ENCODE peak calls at places on chromosomes 5 and 9, in nine cellular contexts. D is IMR-90, U is mammary epithelial cell, K is mucosa of descending colon, C is adrenal gland, Y is neural progenitor cell, J is spleen, N is heart right ventricle, S is colonic mucosa. T is an unnamed sample. For H3K36me3 and H3K4me1, the result is how much of the 10 kb centered on the place peaks cover.

GRCh38 chr5:142777108-142777507 is 6.9 kb downstream of the ARHGAP26 start:
- DNase-seq in C (no peak), Y (no peak), J (no peak), U (no peak), K (no peak), D (no peak), N (no peak), S (no peak), T (no peak)

GRCh38 chr9:26169684-26170083 is 491.4 kb upstream of the TUSC1 start:
- DNase-seq in K (no peak), D (peak), J (no peak), Y (no peak), U (peak), C (no peak), S (no peak), N (no peak), T (no peak)

GRCh38 chr5:40754381-40755092 is 1.2 kb downstream of the TTC33 start:
- DNase-seq in K (no peak), S (no peak), D (peak), C (no peak), J (no peak), N (no peak), Y (peak), U (no peak), T (no peak)

GRCh38 chr5:179255527-179256228 is 89.6 kb downstream of the ADAMTS2 start:
- DNase-seq in J (peak), C (peak), Y (no peak), D (no peak), K (no peak), U (no peak), N (no peak), S (no peak), T (no peak)

GRCh38 chr9:117783828-117784227 is 79.6 kb downstream of the TLR4 start:
- DNase-seq in Y (no peak), D (no peak), S (peak), U (no peak), J (peak), K (no peak), N (no peak), C (peak), T (no peak)

GRCh38 chr5:133607451-133607850 is 4.9 kb downstream of the FSTL4 start:
- DNase-seq in N (no peak), K (no peak), S (no peak), J (no peak), U (no peak), D (no peak), C (no peak), Y (no peak), T (no peak)

GRCh38 chr5:135488727-135489465 is 36.7 kb upstream of the TIFAB start:
- DNase-seq in K (no peak), J (no peak), C (peak), D (peak), U (peak), S (no peak), N (peak), Y (peak), T (no peak)

GRCh38 chr5:172683696-172684464 is 42.8 kb downstream of the NEURL1B start:
- DNase-seq in C (no peak), N (no peak), D (no peak), U (no peak), Y (peak), J (peak), K (peak), S (no peak), T (no peak)

GRCh38 chr5:1657161-1657741 is 133.5 kb upstream of the LPCAT1 start:
- DNase-seq in J (no peak), Y (no peak), D (no peak), N (no peak), S (no peak), C (no peak), K (no peak), U (no peak), T (peak)

GRCh38 chr9:136342191-136343120 is 15.1 kb downstream of the GPSM1 start:
- DNase-seq in Y (peak), J (peak), N (peak), C (peak), U (peak), K (peak), S (peak), D (peak), T (peak)

GRCh38 chr5:136055612-136056302 is 27.0 kb downstream of the TGFBI start:
- DNase-seq in K (no peak), U (no peak), J (peak), D (no peak), C (no peak), N (no peak), S (no peak), Y (no peak), T (no peak)

GRCh38 chr9:134413890-134414731 is 87.9 kb downstream of the RXRA start:
- DNase-seq in C (peak), J (no peak), U (peak), S (no peak), K (no peak), D (peak), N (peak), Y (no peak), T (peak)

GRCh38 chr5:168946363-168946762 is 354.6 kb downstream of the SLIT3 start:
- DNase-seq in U (no peak), K (no peak), S (no peak), J (no peak), N (no peak), D (no peak), Y (peak), C (no peak), T (no peak)

GRCh38 chr5:168943999-168944398 is 356.9 kb downstream of the SLIT3 start:
- DNase-seq in N (no peak), Y (peak), C (no peak), K (no peak), U (no peak), J (no peak), S (no peak), D (no peak), T (no peak)

GRCh38 chr5:168950241-168950951 is 350.5 kb downstream of the SLIT3 start:
- DNase-seq in S (no peak), K (no peak), N (no peak), Y (no peak), C (no peak), D (no peak), J (no peak), U (no peak), T (no peak)

GRCh38 chr5:168948746-168949145 is 352.2 kb downstream of the SLIT3 start:
- DNase-seq in N (no peak), C (no peak), J (no peak), Y (no peak), K (no peak), S (no peak), D (no peak), U (peak), T (no peak)

GRCh38 chr5:168947212-168947868 is 353.6 kb downstream of the SLIT3 start:
- DNase-seq in Y (peak), C (peak), D (peak), N (peak), J (no peak), K (no peak), S (peak), U (peak), T (peak)
- TF ChIP-seq CTCF in Y (peak), C (peak), D (peak), N (peak), J (peak), K (peak), S (peak), U (peak), T (peak)

DNA sequence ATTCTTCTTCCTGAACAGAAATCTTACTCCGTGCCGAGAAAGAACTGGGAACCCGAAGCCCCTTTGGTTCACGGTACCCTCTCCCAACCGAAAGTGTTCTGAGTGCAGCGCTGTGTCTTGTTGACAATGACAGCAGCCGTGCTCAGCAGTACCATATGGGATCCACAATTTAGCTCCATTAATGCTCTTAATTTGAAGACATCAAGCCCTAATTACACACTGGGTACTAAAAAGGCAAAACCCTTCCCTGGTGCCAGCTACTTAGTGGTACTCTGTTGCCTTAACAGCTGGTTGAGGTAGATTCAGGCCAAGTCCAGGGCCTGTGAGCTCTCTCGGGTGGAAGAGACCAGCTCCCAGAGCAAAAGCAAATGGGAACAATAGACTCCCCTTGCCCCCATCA is 24.5 kb downstream of the DDX31 start:
- DNase-seq in D (no peak), C (no peak), S (no peak), K (no peak), Y (no peak), U (no peak), N (no peak), J (no peak), T (no peak)
- H3K36me3 ChIP-seq in D (under half), C (under half), S (under half), K (under half), Y (under half), U (under half), N (under half), J (under half), T (half or more)

GRCh38 chr9:100714372-100715099 is 136.7 kb downstream of the CAVIN4 start:
- DNase-seq in S (peak), J (no peak), C (peak), D (peak), N (peak), K (no peak), Y (peak), U (peak), T (peak)

GRCh38 chr9:100718717-100719116 is 140.8 kb downstream of the CAVIN4 start:
- DNase-seq in C (no peak), K (no peak), J (no peak), N (no peak), U (no peak), D (no peak), S (no peak), Y (no peak), T (no peak)

GRCh38 chr9:100720922-100721321 is 143.0 kb downstream of the CAVIN4 start:
- DNase-seq in K (no peak), C (no peak), Y (no peak), J (no peak), D (peak), U (no peak), S (no peak), N (no peak), T (no peak)

DNA sequence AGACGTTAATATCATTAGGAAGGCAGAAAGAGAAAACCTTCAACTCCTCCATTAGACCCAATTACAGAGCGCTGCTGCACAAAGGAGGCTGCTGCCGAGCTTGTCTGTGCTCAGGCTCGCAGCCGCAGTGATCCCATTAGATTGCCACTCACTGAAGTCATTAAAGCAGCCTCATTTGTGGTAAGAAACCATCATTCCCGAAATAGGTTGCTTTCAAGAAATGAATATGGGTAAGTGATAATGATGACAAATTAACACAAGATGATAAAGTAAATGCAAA is 137.2 kb downstream of the CAVIN4 start:
- DNase-seq in U (no peak), J (no peak), N (no peak), D (no peak), K (no peak), C (no peak), Y (no peak), S (no peak), T (no peak)
- H3K4me1 ChIP-seq in U (under half), J (under half), N (under half), D (under half), K (under half), C (under half), Y (under half), S (under half), T (under half)

DNA sequence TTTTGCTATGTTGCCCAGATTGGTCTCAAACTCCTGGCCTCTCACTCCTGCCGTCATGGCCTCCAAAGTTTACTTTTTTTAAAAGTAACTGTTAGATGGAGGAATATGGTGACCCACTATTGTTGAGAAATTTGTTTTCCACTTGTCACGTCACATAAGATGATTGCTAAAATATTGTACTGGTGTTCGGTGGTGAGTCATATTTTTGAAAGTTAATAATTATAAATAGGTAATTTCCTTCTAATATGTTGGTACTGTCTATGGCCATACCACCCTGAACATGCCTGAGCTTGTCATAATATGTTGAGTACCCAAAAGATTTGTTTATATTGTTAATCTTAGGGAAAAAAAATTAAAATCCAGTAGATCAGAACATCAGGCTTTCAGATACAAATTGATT is 22.6 kb downstream of the RMI1 start:
- DNase-seq in N (no peak), D (no peak), U (no peak), S (no peak), C (no peak), K (no peak), Y (no peak), J (no peak), T (no peak)
- TF ChIP-seq CTCF in N (no peak), D (no peak), U (no peak), S (no peak), C (no peak), K (no peak), Y (no peak), J (no peak), T (no peak)

DNA sequence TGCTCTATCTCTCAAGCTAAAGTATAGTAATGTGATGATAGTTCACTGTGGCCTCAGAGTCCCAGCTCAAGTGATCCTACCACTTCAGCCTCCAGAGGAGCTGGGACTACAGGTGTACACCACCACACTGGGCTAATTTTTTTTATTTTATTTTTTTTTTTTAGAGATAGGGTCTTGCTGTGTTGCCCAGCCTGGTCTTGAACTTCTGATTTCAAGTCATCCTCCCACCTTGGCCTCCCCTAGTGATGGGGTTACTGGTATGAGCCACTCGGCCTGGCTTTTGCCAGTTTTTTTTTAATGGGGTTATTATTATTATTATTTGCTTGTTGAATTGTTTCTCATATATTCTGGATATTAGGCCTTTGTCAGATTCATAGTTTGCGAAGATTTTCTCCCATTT is 13.2 kb downstream of the FAF2 start:
- DNase-seq in S (no peak), N (no peak), D (no peak), C (no peak), J (no peak), U (no peak), K (no peak), Y (no peak), T (no peak)
- H3K36me3 ChIP-seq in S (under half), N (under half), D (under half), C (under half), J (under half), U (under half), K (under half), Y (under half), T (under half)

DNA sequence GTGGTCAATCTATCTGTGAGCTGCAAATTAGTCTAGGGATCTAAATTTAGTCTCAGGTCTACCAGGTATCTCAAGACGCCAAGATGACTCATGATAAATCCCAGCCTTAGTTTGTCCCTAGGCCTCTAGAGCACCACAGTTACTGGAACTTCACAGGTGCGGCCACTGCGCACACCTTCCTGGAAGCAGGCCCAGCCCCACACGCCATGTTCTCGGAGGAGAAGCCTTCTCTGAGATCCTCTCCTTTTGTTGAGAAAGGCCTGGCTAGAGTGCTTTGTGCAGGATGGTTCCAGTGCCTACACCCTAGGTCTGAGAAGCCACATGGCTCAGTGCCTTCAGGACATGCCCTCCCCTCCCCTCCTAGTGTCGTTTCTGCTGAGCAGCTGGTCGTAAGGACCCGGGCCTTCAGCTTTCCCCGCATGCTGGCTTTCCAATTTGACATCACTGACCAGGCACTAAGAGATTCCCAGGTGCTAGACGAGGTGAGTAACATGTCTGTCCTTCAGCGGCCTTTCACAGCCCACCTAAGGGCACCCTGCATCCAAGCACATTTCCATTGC is 51.9 kb downstream of the IPPK start:
- DNase-seq in Y (no peak), U (no peak), J (no peak), D (no peak), C (no peak), K (no peak), S (no peak), N (no peak), T (no peak)
- H3K4me1 ChIP-seq in Y (under half), U (under half), J (under half), D (under half), C (under half), K (under half), S (under half), N (under half), T (under half)